ENCODE peak calls at places on chromosomes 13 and 19, in five cellular contexts. One of them, this sample, is unnamed.

GRCh38 chr13:23810842-23811241 is 78.4 kb downstream of the MIPEP start:
- DNase-seq in left ventricle myocardium inferior: no peak
- DNase-seq in stimulated activated CD4-positive, alpha-beta T cell treated with anti-CD3 and anti-CD28 coated beads, Interleukin-1b, Interleukin-23, amount 100 ng/mL, for 4 hours: no peak
- DNase-seq in T-helper 2 cell: no peak
- DNase-seq in Calu3: peak
- DNase-seq in this sample: no peak

GRCh38 chr13:95367309-95367843 is 66.1 kb upstream of the ABCC4 start:
- DNase-seq in left ventricle myocardium inferior: no peak
- DNase-seq in stimulated activated CD4-positive, alpha-beta T cell treated with anti-CD3 and anti-CD28 coated beads, Interleukin-1b, Interleukin-23, amount 100 ng/mL, for 4 hours: no peak
- DNase-seq in T-helper 2 cell: no peak
- DNase-seq in Calu3: no peak
- DNase-seq in this sample: no peak

GRCh38 chr19:55197531-55197930 is 11.8 kb downstream of the PTPRH start:
- DNase-seq in left ventricle myocardium inferior: no peak
- DNase-seq in stimulated activated CD4-positive, alpha-beta T cell treated with anti-CD3 and anti-CD28 coated beads, Interleukin-1b, Interleukin-23, amount 100 ng/mL, for 4 hours: no peak
- DNase-seq in T-helper 2 cell: no peak
- DNase-seq in Calu3: no peak
- DNase-seq in this sample: no peak

GRCh38 chr19:45311640-45312039 is 11.0 kb downstream of the CKM start:
- DNase-seq in left ventricle myocardium inferior: no peak
- DNase-seq in stimulated activated CD4-positive, alpha-beta T cell treated with anti-CD3 and anti-CD28 coated beads, Interleukin-1b, Interleukin-23, amount 100 ng/mL, for 4 hours: no peak
- DNase-seq in T-helper 2 cell: no peak
- DNase-seq in Calu3: no peak
- DNase-seq in this sample: no peak

GRCh38 chr19:50532952-50533351 is 19.2 kb upstream of the ASPDH start:
- DNase-seq in left ventricle myocardium inferior: no peak
- DNase-seq in stimulated activated CD4-positive, alpha-beta T cell treated with anti-CD3 and anti-CD28 coated beads, Interleukin-1b, Interleukin-23, amount 100 ng/mL, for 4 hours: no peak
- DNase-seq in T-helper 2 cell: no peak
- DNase-seq in Calu3: no peak
- DNase-seq in this sample: no peak

GRCh38 chr19:16898306-16899015 is 9.7 kb downstream of the F2RL3 start:
- DNase-seq in left ventricle myocardium inferior: no peak
- DNase-seq in stimulated activated CD4-positive, alpha-beta T cell treated with anti-CD3 and anti-CD28 coated beads, Interleukin-1b, Interleukin-23, amount 100 ng/mL, for 4 hours: no peak
- DNase-seq in T-helper 2 cell: no peak
- DNase-seq in Calu3: no peak
- DNase-seq in this sample: no peak

GRCh38 chr19:2542341-2543069 is 66.6 kb downstream of the GADD45B start:
- DNase-seq in left ventricle myocardium inferior: peak
- DNase-seq in stimulated activated CD4-positive, alpha-beta T cell treated with anti-CD3 and anti-CD28 coated beads, Interleukin-1b, Interleukin-23, amount 100 ng/mL, for 4 hours: no peak
- DNase-seq in T-helper 2 cell: no peak
- DNase-seq in Calu3: no peak
- DNase-seq in this sample: no peak

GRCh38 chr13:111626371-111627305 is 306.2 kb downstream of the TEX29 start:
- DNase-seq in left ventricle myocardium inferior: peak
- DNase-seq in stimulated activated CD4-positive, alpha-beta T cell treated with anti-CD3 and anti-CD28 coated beads, Interleukin-1b, Interleukin-23, amount 100 ng/mL, for 4 hours: no peak
- DNase-seq in T-helper 2 cell: no peak
- DNase-seq in Calu3: no peak
- DNase-seq in this sample: no peak

GRCh38 chr19:48476176-48476575 is 7.0 kb downstream of the CYTH2 start:
- DNase-seq in left ventricle myocardium inferior: no peak
- DNase-seq in stimulated activated CD4-positive, alpha-beta T cell treated with anti-CD3 and anti-CD28 coated beads, Interleukin-1b, Interleukin-23, amount 100 ng/mL, for 4 hours: no peak
- DNase-seq in T-helper 2 cell: no peak
- DNase-seq in Calu3: no peak
- DNase-seq in this sample: no peak

GRCh38 chr13:31209172-31209818 is 9.5 kb downstream of the B3GLCT start:
- DNase-seq in left ventricle myocardium inferior: peak
- DNase-seq in stimulated activated CD4-positive, alpha-beta T cell treated with anti-CD3 and anti-CD28 coated beads, Interleukin-1b, Interleukin-23, amount 100 ng/mL, for 4 hours: no peak
- DNase-seq in T-helper 2 cell: no peak
- DNase-seq in Calu3: no peak
- DNase-seq in this sample: no peak

GRCh38 chr13:39856714-39857113 is 201.3 kb downstream of the COG6 start:
- DNase-seq in left ventricle myocardium inferior: no peak
- DNase-seq in stimulated activated CD4-positive, alpha-beta T cell treated with anti-CD3 and anti-CD28 coated beads, Interleukin-1b, Interleukin-23, amount 100 ng/mL, for 4 hours: no peak
- DNase-seq in T-helper 2 cell: no peak
- DNase-seq in Calu3: no peak
- DNase-seq in this sample: no peak

GRCh38 chr19:19105365-19106060 is 32.8 kb downstream of the TMEM161A start:
- DNase-seq in left ventricle myocardium inferior: peak
- DNase-seq in stimulated activated CD4-positive, alpha-beta T cell treated with anti-CD3 and anti-CD28 coated beads, Interleukin-1b, Interleukin-23, amount 100 ng/mL, for 4 hours: no peak
- DNase-seq in T-helper 2 cell: no peak
- DNase-seq in Calu3: no peak
- DNase-seq in this sample: peak

GRCh38 chr19:14081797-14082674 is 3.5 kb downstream of the C19orf67 start:
- DNase-seq in left ventricle myocardium inferior: peak
- DNase-seq in stimulated activated CD4-positive, alpha-beta T cell treated with anti-CD3 and anti-CD28 coated beads, Interleukin-1b, Interleukin-23, amount 100 ng/mL, for 4 hours: no peak
- DNase-seq in T-helper 2 cell: peak
- DNase-seq in Calu3: peak
- DNase-seq in this sample: no peak

GRCh38 chr13:45269204-45269603 is 68.4 kb upstream of the KCTD4 start:
- DNase-seq in left ventricle myocardium inferior: no peak
- DNase-seq in stimulated activated CD4-positive, alpha-beta T cell treated with anti-CD3 and anti-CD28 coated beads, Interleukin-1b, Interleukin-23, amount 100 ng/mL, for 4 hours: no peak
- DNase-seq in T-helper 2 cell: no peak
- DNase-seq in Calu3: no peak
- DNase-seq in this sample: no peak

GRCh38 chr19:50204811-50205675 is 1.6 kb downstream of the MYH14 start:
- DNase-seq in left ventricle myocardium inferior: peak
- DNase-seq in stimulated activated CD4-positive, alpha-beta T cell treated with anti-CD3 and anti-CD28 coated beads, Interleukin-1b, Interleukin-23, amount 100 ng/mL, for 4 hours: no peak
- DNase-seq in T-helper 2 cell: no peak
- DNase-seq in Calu3: peak
- DNase-seq in this sample: peak

GRCh38 chr19:47239610-47240296 is 8.8 kb upstream of the BBC3 start:
- DNase-seq in left ventricle myocardium inferior: peak
- DNase-seq in stimulated activated CD4-positive, alpha-beta T cell treated with anti-CD3 and anti-CD28 coated beads, Interleukin-1b, Interleukin-23, amount 100 ng/mL, for 4 hours: no peak
- DNase-seq in T-helper 2 cell: peak
- DNase-seq in Calu3: peak
- DNase-seq in this sample: no peak

GRCh38 chr13:47144782-47145181 is 247.9 kb upstream of the HTR2A start:
- DNase-seq in left ventricle myocardium inferior: no peak
- DNase-seq in stimulated activated CD4-positive, alpha-beta T cell treated with anti-CD3 and anti-CD28 coated beads, Interleukin-1b, Interleukin-23, amount 100 ng/mL, for 4 hours: no peak
- DNase-seq in T-helper 2 cell: no peak
- DNase-seq in Calu3: no peak
- DNase-seq in this sample: no peak

This sample was measured in HuH-7.5.